ENCODE peak calls at places on chromosomes 7 and 10, in nine cellular contexts. Y is NCI-H524; A is kidney tubule cell; G is activated T-helper 9 cell treated with anti-CD3 and anti-CD28 coated beads, Interleukin-2, amount 50 U/mL, for 16 hours; E is stimulated activated CD4-positive, alpha-beta T cell treated with anti-CD3 and anti-CD28 coated beads, Interleukin-1b, Interleukin-23, amount 100 ng/mL, for 48 hours; T is RPMI8226; Z is A172; K is NCI-H345; W is SJCRH30. V is an unnamed sample.

GRCh38 chr10:62244785-62245595 is 23.7 kb downstream of the RTKN2 start:
- DNase-seq in Y (peak; percentile 26), Z (peak; percentile 64), G (peak; percentile 13), E (peak; percentile 42), T (peak; percentile 57), K (peak; percentile 42), W (peak; percentile 40), A (peak; percentile 67), V (peak; percentile 66)

GRCh38 chr10:3668276-3668960 is 116.6 kb downstream of the KLF6 start:
- DNase-seq in W (no peak), A (peak; percentile 69), T (no peak), E (peak; percentile 55), Z (peak; percentile 71), Y (no peak), K (no peak), G (peak; percentile 53), V (peak; percentile 43)

GRCh38 chr10:60908896-60909295 is 35.1 kb downstream of the RHOBTB1 start:
- DNase-seq in E (no peak), Z (no peak), A (no peak), W (no peak), G (no peak), Y (no peak), K (no peak), T (no peak), V (no peak)

GRCh38 chr7:47336178-47337020 is 245.5 kb downstream of the TNS3 start:
- DNase-seq in K (no peak), W (no peak), Y (peak; percentile 56), T (no peak), Z (peak; percentile 26), G (no peak), E (no peak), A (peak; percentile 4), V (peak; percentile 94)

GRCh38 chr7:139011373-139011772 is 24.5 kb downstream of the ZC3HAV1L start:
- DNase-seq in A (no peak), Z (no peak), K (no peak), E (no peak), G (no peak), T (no peak), Y (no peak), W (no peak), V (no peak)

GRCh38 chr10:34116780-34117179 is 698.3 kb downstream of the PARD3 start:
- DNase-seq in G (no peak), T (no peak), A (no peak), Z (no peak), E (no peak), K (no peak), Y (no peak), W (peak; percentile 53), V (no peak)

GRCh38 chr7:142785841-142786250 is 15.1 kb downstream of the PRSS2 start:
- DNase-seq in E (peak; percentile 85), Z (no peak), W (no peak), T (no peak), Y (no peak), K (no peak), G (peak; percentile 66), A (no peak), V (no peak)

GRCh38 chr7:84780158-84781124 is 406.4 kb downstream of the SEMA3D start:
- DNase-seq in W (no peak), Y (no peak), Z (no peak), G (no peak), K (no peak), E (no peak), A (no peak), T (no peak), V (no peak)

GRCh38 chr10:17742918-17743317 is 9.1 kb upstream of the TMEM236 start:
- DNase-seq in G (peak; percentile 47), E (peak; percentile 60), Y (peak; percentile 3), K (peak; percentile 0), A (peak; percentile 46), W (peak; percentile 45), T (peak; percentile 64), Z (peak; percentile 44), V (peak; percentile 22)